ENCODE peak calls at places on chromosome 2, in five cellular contexts. One of them, this sample, is unnamed.

GRCh38 chr2:183219853-183220252 is 95.6 kb downstream of the NUP35 start:
- DNase-seq in epithelial cell of proximal tubule: no peak
- DNase-seq in naive thymus-derived CD8-positive, alpha-beta T cell: no peak
- DNase-seq in gastrocnemius medialis: no peak
- DNase-seq in A172: no peak
- DNase-seq in this sample: no peak

GRCh38 chr2:15643209-15643500 is 51.5 kb downstream of the DDX1 start:
- DNase-seq in A172: no peak
- DNase-seq in naive thymus-derived CD8-positive, alpha-beta T cell: no peak
- DNase-seq in gastrocnemius medialis: no peak
- DNase-seq in epithelial cell of proximal tubule: peak
- DNase-seq in this sample: no peak

GRCh38 chr2:13676269-13676668 is 956.2 kb upstream of the LRATD1 start:
- DNase-seq in gastrocnemius medialis: no peak
- DNase-seq in epithelial cell of proximal tubule: no peak
- DNase-seq in A172: no peak
- DNase-seq in naive thymus-derived CD8-positive, alpha-beta T cell: no peak
- DNase-seq in this sample: peak

GRCh38 chr2:233399306-233400225 is 45.3 kb downstream of the DGKD start:
- DNase-seq in gastrocnemius medialis: no peak
- DNase-seq in naive thymus-derived CD8-positive, alpha-beta T cell: peak
- DNase-seq in A172: no peak
- DNase-seq in epithelial cell of proximal tubule: no peak
- DNase-seq in this sample: no peak

GRCh38 chr2:38602136-38602731 is 494 bp downstream of the HNRNPLL start:
- DNase-seq in naive thymus-derived CD8-positive, alpha-beta T cell: peak
- DNase-seq in A172: no peak
- DNase-seq in epithelial cell of proximal tubule: no peak
- DNase-seq in gastrocnemius medialis: no peak
- DNase-seq in this sample: no peak

GRCh38 chr2:209425082-209426071 is 1.5 kb downstream of the MAP2 start:
- DNase-seq in epithelial cell of proximal tubule: no peak
- DNase-seq in A172: peak
- DNase-seq in naive thymus-derived CD8-positive, alpha-beta T cell: no peak
- DNase-seq in gastrocnemius medialis: no peak
- DNase-seq in this sample: peak

GRCh38 chr2:234673501-234673900 is 176.6 kb upstream of the ARL4C start:
- DNase-seq in naive thymus-derived CD8-positive, alpha-beta T cell: no peak
- DNase-seq in A172: no peak
- DNase-seq in gastrocnemius medialis: no peak
- DNase-seq in epithelial cell of proximal tubule: no peak
- DNase-seq in this sample: no peak

GRCh38 chr2:176457486-176457885 is 188.2 kb downstream of the MTX2 start:
- DNase-seq in epithelial cell of proximal tubule: no peak
- DNase-seq in gastrocnemius medialis: no peak
- DNase-seq in naive thymus-derived CD8-positive, alpha-beta T cell: no peak
- DNase-seq in A172: no peak
- DNase-seq in this sample: no peak

GRCh38 chr2:62423883-62424458 is 82.0 kb downstream of the TMEM17 start:
- DNase-seq in epithelial cell of proximal tubule: no peak
- DNase-seq in gastrocnemius medialis: no peak
- DNase-seq in naive thymus-derived CD8-positive, alpha-beta T cell: no peak
- DNase-seq in A172: no peak
- DNase-seq in this sample: no peak

GRCh38 chr2:1869248-1869647 is 124.9 kb upstream of the PXDN start:
- DNase-seq in epithelial cell of proximal tubule: no peak
- DNase-seq in gastrocnemius medialis: no peak
- DNase-seq in A172: no peak
- DNase-seq in naive thymus-derived CD8-positive, alpha-beta T cell: no peak
- DNase-seq in this sample: no peak

GRCh38 chr2:29892576-29892975 is 28.8 kb downstream of the ALK start:
- DNase-seq in gastrocnemius medialis: no peak
- DNase-seq in naive thymus-derived CD8-positive, alpha-beta T cell: no peak
- DNase-seq in A172: no peak
- DNase-seq in epithelial cell of proximal tubule: no peak
- DNase-seq in this sample: no peak

GRCh38 chr2:172172513-172173217 is 70.0 kb upstream of the DLX2 start:
- DNase-seq in naive thymus-derived CD8-positive, alpha-beta T cell: peak
- DNase-seq in epithelial cell of proximal tubule: no peak
- DNase-seq in gastrocnemius medialis: peak
- DNase-seq in A172: peak
- DNase-seq in this sample: no peak

GRCh38 chr2:8851811-8852560 is 14.6 kb upstream of the KIDINS220 start:
- DNase-seq in A172: no peak
- DNase-seq in epithelial cell of proximal tubule: no peak
- DNase-seq in naive thymus-derived CD8-positive, alpha-beta T cell: no peak
- DNase-seq in gastrocnemius medialis: no peak
- DNase-seq in this sample: no peak

GRCh38 chr2:9336534-9337354 is 86.6 kb downstream of the ITGB1BP1 start:
- DNase-seq in epithelial cell of proximal tubule: peak
- DNase-seq in naive thymus-derived CD8-positive, alpha-beta T cell: no peak
- DNase-seq in gastrocnemius medialis: no peak
- DNase-seq in A172: peak
- DNase-seq in this sample: peak

GRCh38 chr2:39994151-39994550 is 215.1 kb upstream of the THUMPD2 start:
- DNase-seq in A172: peak
- DNase-seq in gastrocnemius medialis: no peak
- DNase-seq in naive thymus-derived CD8-positive, alpha-beta T cell: no peak
- DNase-seq in epithelial cell of proximal tubule: peak
- DNase-seq in this sample: peak

GRCh38 chr2:162967137-162967536 is 128.6 kb upstream of the KCNH7 start:
- DNase-seq in A172: no peak
- DNase-seq in epithelial cell of proximal tubule: no peak
- DNase-seq in gastrocnemius medialis: no peak
- DNase-seq in naive thymus-derived CD8-positive, alpha-beta T cell: no peak
- DNase-seq in this sample: no peak

GRCh38 chr2:204628926-204629661 is 83.8 kb downstream of the PARD3B start:
- DNase-seq in epithelial cell of proximal tubule: no peak
- DNase-seq in naive thymus-derived CD8-positive, alpha-beta T cell: no peak
- DNase-seq in gastrocnemius medialis: no peak
- DNase-seq in A172: no peak
- DNase-seq in this sample: no peak

GRCh38 chr2:75497256-75497655 is 63.5 kb downstream of the EVA1A start:
- DNase-seq in naive thymus-derived CD8-positive, alpha-beta T cell: no peak
- DNase-seq in gastrocnemius medialis: no peak
- DNase-seq in A172: no peak
- DNase-seq in epithelial cell of proximal tubule: no peak
- DNase-seq in this sample: no peak

GRCh38 chr2:237723613-237724012 is 75.0 kb upstream of the RBM44 start:
- DNase-seq in epithelial cell of proximal tubule: no peak
- DNase-seq in gastrocnemius medialis: no peak
- DNase-seq in A172: peak
- DNase-seq in naive thymus-derived CD8-positive, alpha-beta T cell: no peak
- DNase-seq in this sample: no peak

GRCh38 chr2:12890481-12890980 is 173.8 kb downstream of the TRIB2 start:
- DNase-seq in epithelial cell of proximal tubule: no peak
- DNase-seq in naive thymus-derived CD8-positive, alpha-beta T cell: no peak
- DNase-seq in A172: no peak
- DNase-seq in gastrocnemius medialis: no peak
- DNase-seq in this sample: no peak

This sample was measured in kidney epithelial cell.